ENCODE peak calls at places on chromosomes 12 and 14, in six cellular contexts. B is GM12878, X is body of pancreas, Q is tibial nerve, V is uterus, R is brain microvascular endothelial cell. P is an unnamed sample.

GRCh38 chr14:92513204-92513965 is at the start of gene RIN3:
- DNase-seq in B (no peak), X (no peak), Q (no peak), V (peak), R (peak), P (no peak)

GRCh38 chr14:79686196-79686595 is 525.1 kb downstream of the DIO2 start:
- DNase-seq in B (no peak), X (no peak), Q (no peak), V (no peak), R (no peak), P (no peak)

GRCh38 chr12:43835264-43835655 is 621 bp upstream of the TMEM117 start:
- DNase-seq in B (no peak), X (no peak), Q (no peak), V (no peak), R (no peak), P (no peak)

GRCh38 chr12:110224379-110225304 is 56.4 kb upstream of the ATP2A2 start:
- DNase-seq in B (no peak), X (no peak), Q (no peak), V (peak), R (peak), P (peak)

GRCh38 chr12:104889735-104890134 is 68.4 kb downstream of the SLC41A2 start:
- DNase-seq in B (no peak), X (no peak), Q (no peak), V (no peak), R (no peak), P (no peak)

GRCh38 chr14:69660344-69661193 is 49.2 kb downstream of the SUSD6 start:
- DNase-seq in B (no peak), X (no peak), Q (no peak), V (no peak), R (no peak), P (no peak)

GRCh38 chr12:131511391-131511802 is 199.5 kb upstream of the SFSWAP start:
- DNase-seq in B (peak), X (no peak), Q (no peak), V (no peak), R (peak), P (no peak)

GRCh38 chr12:104643921-104644669 is 187.3 kb downstream of the CHST11 start:
- DNase-seq in B (peak), X (peak), Q (no peak), V (no peak), R (no peak), P (no peak)

GRCh38 chr12:96041181-96041580 is 5.8 kb upstream of the LTA4H start:
- DNase-seq in B (no peak), X (no peak), Q (no peak), V (no peak), R (no peak), P (no peak)

GRCh38 chr14:91068642-91069041 is 8.2 kb upstream of the RPS6KA5 start:
- DNase-seq in B (no peak), X (no peak), Q (no peak), V (no peak), R (no peak), P (no peak)

GRCh38 chr12:1933342-1933992 is 15.0 kb upstream of the CACNA2D4 start:
- DNase-seq in B (no peak), X (no peak), Q (no peak), V (no peak), R (no peak), P (no peak)

GRCh38 chr14:65336191-65336591 is 76.3 kb upstream of the FUT8 start:
- DNase-seq in B (no peak), X (no peak), Q (no peak), V (no peak), R (peak), P (no peak)

GRCh38 chr14:24428628-24429394 is 657 bp downstream of the CBLN3 start:
- DNase-seq in B (no peak), X (no peak), Q (no peak), V (no peak), R (no peak), P (no peak)

GRCh38 chr12:93824514-93825500 is 147.6 kb downstream of the CRADD start:
- DNase-seq in B (no peak), X (no peak), Q (no peak), V (no peak), R (peak), P (no peak)

GRCh38 chr12:11654338-11654737 is 4.9 kb downstream of the ETV6 start:
- DNase-seq in B (peak), X (no peak), Q (no peak), V (no peak), R (no peak), P (no peak)

GRCh38 chr12:646303-647038 is 16.8 kb downstream of the NINJ2 start:
- DNase-seq in B (no peak), X (no peak), Q (peak), V (peak), R (no peak), P (no peak)

GRCh38 chr12:109459247-109459646 is 17.9 kb downstream of the KCTD10 start:
- DNase-seq in B (no peak), X (no peak), Q (no peak), V (no peak), R (peak), P (no peak)

GRCh38 chr12:107903377-107904061 is 129.0 kb downstream of the ASCL4 start:
- DNase-seq in B (peak), X (peak), Q (peak), V (peak), R (no peak), P (no peak)

GRCh38 chr12:47730341-47730744 is 5.1 kb upstream of the ENDOU start:
- DNase-seq in B (no peak), X (peak), Q (no peak), V (no peak), R (no peak), P (no peak)

GRCh38 chr14:91708795-91709194 is 23.1 kb downstream of the CATSPERB start:
- DNase-seq in B (no peak), X (no peak), Q (no peak), V (no peak), R (no peak), P (no peak)

GRCh38 chr14:106417224-106418049 is 891.1 kb downstream of the TMEM121 start:
- DNase-seq in B (peak), X (peak), Q (no peak), V (peak), R (no peak), P (no peak)

GRCh38 chr14:94101748-94102147 is 8.8 kb upstream of the IFI27 start:
- DNase-seq in B (no peak), X (no peak), Q (no peak), V (no peak), R (no peak), P (no peak)

GRCh38 chr12:113486722-113487121 is 15.1 kb upstream of the LHX5 start:
- DNase-seq in B (no peak), X (no peak), Q (no peak), V (no peak), R (no peak), P (no peak)

GRCh38 chr12:113480336-113480688 is 8.6 kb upstream of the LHX5 start:
- DNase-seq in B (no peak), X (no peak), Q (no peak), V (no peak), R (no peak), P (no peak)

GRCh38 chr12:113488322-113488721 is 16.7 kb upstream of the LHX5 start:
- DNase-seq in B (no peak), X (no peak), Q (no peak), V (no peak), R (no peak), P (no peak)

GRCh38 chr12:113482334-113482733 is 10.7 kb upstream of the LHX5 start:
- DNase-seq in B (no peak), X (no peak), Q (no peak), V (no peak), R (no peak), P (no peak)

GRCh38 chr12:113485330-113485729 is 13.7 kb upstream of the LHX5 start:
- DNase-seq in B (no peak), X (no peak), Q (no peak), V (no peak), R (no peak), P (no peak)
- TF ChIP-seq CTCF in B (no peak), X (no peak), Q (no peak), V (no peak), R (no peak), P (no peak)

DNA sequence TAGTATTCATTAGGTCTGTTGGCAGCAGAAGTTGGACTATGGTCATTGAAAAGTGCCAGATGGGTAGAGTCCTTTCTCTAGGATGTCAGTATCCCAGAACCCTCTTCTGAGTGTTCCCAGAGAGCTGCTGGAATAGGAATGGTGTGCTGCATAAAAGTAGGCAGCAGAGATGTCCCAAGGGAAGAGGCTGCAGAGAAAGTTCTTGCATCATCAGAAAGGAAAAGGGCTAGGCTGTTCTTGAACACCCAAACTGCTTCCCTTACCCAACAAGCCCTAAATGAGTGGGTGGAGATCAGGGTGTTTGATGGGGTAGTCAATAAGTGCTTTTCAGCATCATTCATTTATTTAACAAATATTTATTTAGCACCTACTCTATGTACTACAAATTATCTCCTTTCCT is 3.4 kb downstream of the DGKA start:
- DNase-seq in B (no peak), X (no peak), Q (no peak), V (no peak), R (no peak), P (no peak)
- H3K4me3 ChIP-seq in B (no peak), X (no peak), Q (no peak), V (no peak), R (no peak), P (no peak)

DNA sequence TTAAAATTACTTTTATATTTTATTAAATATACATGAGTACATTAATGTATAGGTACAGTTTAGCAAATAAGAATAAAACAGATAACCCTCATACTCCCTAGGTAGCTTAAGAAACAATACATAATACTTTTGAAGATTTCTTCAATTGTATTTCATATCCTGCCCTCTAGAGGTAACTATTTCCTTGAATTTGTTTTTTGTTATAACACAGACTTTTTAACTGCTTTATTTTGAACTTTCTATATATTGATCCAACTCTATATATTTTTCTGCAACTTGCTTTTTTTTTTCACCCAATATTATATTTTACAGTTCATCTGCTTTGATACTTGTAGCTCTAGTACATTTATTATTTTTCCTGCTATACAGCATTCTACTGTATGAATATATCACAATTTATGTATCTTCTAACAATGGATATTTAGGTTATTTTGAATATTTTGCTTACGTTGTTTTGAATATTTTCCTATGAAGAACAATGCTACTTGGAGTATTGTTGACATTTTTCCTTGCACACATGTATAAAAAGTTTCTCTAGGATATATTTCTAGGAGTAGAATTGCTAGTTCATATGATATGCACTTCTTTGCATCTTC is 72.8 kb upstream of the ABCD2 start:
- DNase-seq in B (no peak), X (no peak), Q (no peak), V (no peak), R (no peak), P (no peak)
- TF ChIP-seq CTCF in B (peak), X (peak), Q (peak), V (peak), R (no peak), P (peak)

GRCh38 chr14:100192250-100192671 is 32.8 kb upstream of the DEGS2 start:
- DNase-seq in B (no peak), X (peak), Q (no peak), V (peak), R (no peak), P (no peak)

GRCh38 chr14:100191584-100192249 is 32.3 kb upstream of the DEGS2 start:
- DNase-seq in B (no peak), X (no peak), Q (no peak), V (no peak), R (no peak), P (no peak)

GRCh38 chr14:100190126-100190525 is 30.7 kb upstream of the DEGS2 start:
- DNase-seq in B (no peak), X (no peak), Q (no peak), V (no peak), R (no peak), P (no peak)

GRCh38 chr14:100193417-100194357 is 34.2 kb upstream of the DEGS2 start:
- DNase-seq in B (no peak), X (peak), Q (no peak), V (no peak), R (no peak), P (no peak)

GRCh38 chr14:100192672-100193416 is 33.4 kb upstream of the DEGS2 start:
- DNase-seq in B (peak), X (peak), Q (peak), V (peak), R (peak), P (peak)
- H3K4me3 ChIP-seq in B (peak), X (no peak), Q (peak), V (peak), R (peak), P (peak)

GRCh38 chr12:13530966-13531365 is 334.4 kb downstream of the EMP1 start:
- DNase-seq in B (no peak), X (no peak), Q (no peak), V (no peak), R (no peak), P (no peak)
- TF ChIP-seq CTCF in B (no peak), X (no peak), Q (no peak), V (no peak), R (no peak), P (no peak)

DNA sequence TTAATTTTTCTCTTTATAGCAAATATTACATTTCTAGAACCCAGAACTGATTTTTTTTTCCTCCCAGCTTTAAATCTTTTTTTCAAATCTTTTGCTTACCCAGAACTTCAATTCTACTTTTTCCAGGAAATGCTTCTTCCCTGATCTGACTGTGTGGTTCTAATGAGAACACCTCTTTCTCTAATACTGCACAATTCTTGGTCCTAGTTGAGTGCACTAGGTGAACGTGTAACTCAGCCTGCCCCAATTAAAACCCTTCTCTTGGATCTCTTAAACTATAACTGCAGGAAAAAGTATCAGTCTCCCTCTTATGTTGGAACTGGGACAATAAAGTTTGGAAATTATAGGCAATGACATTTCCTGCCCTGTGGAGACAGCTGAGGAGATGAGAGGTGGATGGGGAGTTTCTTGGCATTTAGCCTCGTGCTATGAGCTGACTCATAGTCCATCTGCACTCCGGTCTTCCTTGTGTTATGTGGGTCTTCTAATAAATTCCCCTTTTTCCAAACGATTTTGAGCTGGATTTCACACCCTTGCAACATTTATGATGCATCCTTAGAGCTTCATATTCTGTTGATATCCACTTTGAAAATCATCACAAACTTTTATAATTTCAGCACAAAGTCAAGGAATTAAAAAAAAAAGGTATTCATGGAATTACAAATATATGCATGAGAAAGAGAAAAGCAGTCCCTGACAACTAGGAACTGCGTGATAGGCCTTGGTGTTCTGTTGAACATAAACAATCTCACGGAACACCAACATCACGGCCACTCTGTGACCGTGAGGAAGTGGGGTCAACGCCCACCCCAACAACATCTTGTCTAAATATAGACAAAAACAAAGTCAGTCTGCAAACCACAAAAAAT is 52.4 kb downstream of the BRMS1L start:
- DNase-seq in B (no peak), X (no peak), Q (no peak), V (peak), R (peak), P (peak)
- H3K4me3 ChIP-seq in B (no peak), X (no peak), Q (no peak), V (no peak), R (no peak), P (no peak)

DNA sequence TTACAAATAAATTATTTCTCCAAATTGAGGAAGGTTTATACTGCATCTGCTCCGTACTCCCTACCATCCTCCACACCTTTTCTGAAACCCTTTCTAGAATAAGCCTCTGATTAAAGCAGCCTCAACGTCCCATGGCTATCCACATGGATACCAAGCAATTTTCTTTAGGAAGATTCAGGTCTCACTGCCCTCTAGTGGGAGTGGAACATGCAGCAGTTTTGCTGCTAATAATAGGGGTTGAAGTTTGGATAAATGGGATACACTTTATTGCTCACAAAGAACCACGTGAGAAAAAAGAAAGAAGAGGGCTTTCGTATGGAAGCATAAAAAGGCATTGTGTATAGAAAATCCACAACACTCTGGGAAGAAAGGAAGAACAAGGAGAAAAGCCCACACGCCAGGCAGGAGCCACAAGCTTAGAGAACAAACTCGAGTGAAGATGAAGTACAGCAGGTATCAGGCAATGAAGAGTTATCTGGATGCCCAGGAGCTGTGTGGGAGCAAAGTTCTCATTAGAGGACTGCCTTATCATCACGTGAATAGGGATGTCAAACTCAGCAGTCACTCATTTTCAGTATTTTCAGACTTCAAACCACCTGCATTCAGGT is 45.8 kb downstream of the CCER1 start:
- DNase-seq in B (no peak), X (peak), Q (no peak), V (no peak), R (peak), P (no peak)
- TF ChIP-seq CTCF in B (peak), X (peak), Q (peak), V (peak), R (peak), P (peak)

GRCh38 chr14:33103966-33104365 is 165.3 kb downstream of the NPAS3 start:
- DNase-seq in B (no peak), X (no peak), Q (no peak), V (no peak), R (no peak), P (no peak)
- H3K4me3 ChIP-seq in B (no peak), X (no peak), Q (no peak), V (no peak), R (no peak), P (no peak)

DNA sequence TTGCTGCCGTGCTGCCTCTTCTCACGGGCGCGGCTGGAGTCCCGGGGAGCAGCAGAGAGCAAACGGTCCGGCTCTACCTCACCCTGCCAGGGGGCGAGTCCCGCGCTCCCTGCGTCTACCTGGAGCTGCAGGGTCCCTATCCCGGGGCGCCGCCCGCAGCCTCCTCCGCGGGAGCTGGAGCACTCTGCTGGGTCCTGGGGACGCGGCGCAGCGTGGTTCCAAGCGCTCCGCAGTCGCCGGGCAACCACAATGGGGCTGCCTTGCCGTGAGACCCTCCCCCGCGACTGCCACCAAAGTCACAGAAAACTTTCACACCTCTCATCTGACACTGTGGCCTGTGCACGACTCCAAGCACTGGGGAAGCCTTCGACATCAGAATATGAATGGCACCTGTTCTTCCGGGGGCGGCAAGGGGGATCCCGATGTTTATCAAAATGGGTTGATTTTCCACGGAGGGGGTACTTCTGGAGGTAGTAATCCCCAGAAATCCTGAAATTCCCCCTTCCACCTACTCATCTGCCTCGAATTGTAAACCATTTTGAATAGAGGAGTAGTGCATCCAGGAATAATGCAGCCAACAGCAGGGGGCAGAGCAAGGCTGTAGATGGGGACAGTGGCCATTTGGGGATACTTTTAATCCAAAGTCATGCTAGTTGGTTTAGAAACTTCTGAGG is at the start of gene C12orf42:
- DNase-seq in B (peak), X (no peak), Q (no peak), V (peak), R (no peak), P (no peak)
- TF ChIP-seq CTCF in B (peak), X (no peak), Q (peak), V (no peak), R (peak), P (peak)

GRCh38 chr12:91890742-91891141 is 254.9 kb downstream of the BTG1 start:
- DNase-seq in B (no peak), X (no peak), Q (no peak), V (no peak), R (no peak), P (no peak)
- H3K4me3 ChIP-seq in B (no peak), X (no peak), Q (no peak), V (no peak), R (no peak), P (no peak)